ENCODE peak calls at places on chromosome 12, in eight cellular contexts. O is tibial artery, U is AG09319, V is lower leg skin, X is CD14-positive monocyte, P is lower lobe of right lung, G is LNCaP clone FGC, D is astrocyte of the cerebellum. Y is an unnamed sample.

GRCh38 chr12:94754653-94755052 is 104.3 kb upstream of the TMCC3 start:
- DNase-seq in O (no peak), U (no peak), V (no peak), X (no peak), P (no peak), G (no peak), D (no peak), Y (no peak)

GRCh38 chr12:81332054-81332453 is 254.2 kb downstream of the ACSS3 start:
- DNase-seq in O (no peak), U (no peak), V (no peak), X (no peak), P (no peak), G (no peak), D (no peak), Y (no peak)

GRCh38 chr12:128450810-128451209 is 183.8 kb downstream of the TMEM132C start:
- DNase-seq in O (no peak), U (no peak), V (no peak), X (no peak), P (no peak), G (no peak), D (no peak), Y (no peak)

GRCh38 chr12:84764006-84764405 is 148.6 kb downstream of the SLC6A15 start:
- DNase-seq in O (no peak), U (no peak), V (no peak), X (no peak), P (no peak), G (no peak), D (no peak), Y (no peak)

GRCh38 chr12:63206908-63207307 is 55.9 kb upstream of the AVPR1A start:
- DNase-seq in O (peak; percentile 28), U (no peak), V (peak; percentile 57), X (no peak), P (no peak), G (peak; percentile 81), D (no peak), Y (no peak)

GRCh38 chr12:124369901-124370378 is 75.0 kb downstream of the RFLNA start:
- DNase-seq in O (no peak), U (no peak), V (no peak), X (no peak), P (no peak), G (no peak), D (no peak), Y (no peak)

GRCh38 chr12:94589591-94590001 is 60.8 kb downstream of the TMCC3 start:
- DNase-seq in O (no peak), U (no peak), V (no peak), X (no peak), P (no peak), G (no peak), D (no peak), Y (no peak)

GRCh38 chr12:116381240-116381743 is 103.8 kb upstream of the MED13L start:
- DNase-seq in O (no peak), U (no peak), V (no peak), X (no peak), P (no peak), G (no peak), D (no peak), Y (no peak)

GRCh38 chr12:45232771-45233372 is 17.0 kb downstream of the ANO6 start:
- DNase-seq in O (peak; percentile 52), U (no peak), V (peak; percentile 60), X (no peak), P (no peak), G (no peak), D (peak; percentile 90), Y (no peak)

GRCh38 chr12:109731231-109731731 is 17.7 kb downstream of the FAM222A start:
- DNase-seq in O (no peak), U (no peak), V (no peak), X (peak; percentile 28), P (peak; percentile 20), G (no peak), D (no peak), Y (no peak)

GRCh38 chr12:29212682-29213397 is 63.8 kb downstream of the FAR2 start:
- DNase-seq in O (no peak), U (no peak), V (no peak), X (no peak), P (no peak), G (no peak), D (no peak), Y (no peak)

GRCh38 chr12:122282066-122282465 is 15.8 kb upstream of the VPS33A start:
- DNase-seq in O (no peak), U (peak; percentile 31), V (no peak), X (no peak), P (no peak), G (no peak), D (peak; percentile 61), Y (no peak)

GRCh38 chr12:57166971-57167371 is 19.6 kb upstream of the LRP1-AS start:
- DNase-seq in O (no peak), U (no peak), V (no peak), X (no peak), P (no peak), G (no peak), D (no peak), Y (no peak)

GRCh38 chr12:42759622-42760273 is 170.2 kb upstream of the PRICKLE1 start:
- DNase-seq in O (peak; percentile 84), U (peak; percentile 63), V (peak; percentile 75), X (no peak), P (no peak), G (peak; percentile 66), D (peak; percentile 85), Y (no peak)

GRCh38 chr12:27076930-27077329 is 5.4 kb downstream of the C12orf71 start:
- DNase-seq in O (no peak), U (no peak), V (no peak), X (no peak), P (no peak), G (no peak), D (no peak), Y (no peak)

GRCh38 chr12:95593266-95593871 is 42.1 kb upstream of the USP44 start:
- DNase-seq in O (no peak), U (no peak), V (no peak), X (no peak), P (no peak), G (no peak), D (no peak), Y (no peak)

GRCh38 chr12:48441122-48441521 is 31.2 kb upstream of the ANP32D start:
- DNase-seq in O (no peak), U (no peak), V (no peak), X (no peak), P (no peak), G (no peak), D (no peak), Y (no peak)

GRCh38 chr12:57227315-57228115 is 2.0 kb upstream of the SHMT2 start:
- DNase-seq in O (no peak), U (no peak), V (no peak), X (no peak), P (no peak), G (peak; percentile 65), D (no peak), Y (no peak)

GRCh38 chr12:32947203-32947795 is 50.7 kb upstream of the PKP2 start:
- DNase-seq in O (no peak), U (no peak), V (no peak), X (no peak), P (no peak), G (peak; percentile 23), D (peak; percentile 1), Y (no peak)
- TF ChIP-seq CTCF in O (no peak), U (no peak), V (no peak), X (no peak), P (peak; percentile 19), G (peak; percentile 62), D (no peak), Y (no peak)

GRCh38 chr12:98373019-98373554 is 142.3 kb upstream of the TMPO start:
- DNase-seq in O (no peak), U (no peak), V (no peak), X (no peak), P (no peak), G (no peak), D (peak; percentile 59), Y (no peak)
- TF ChIP-seq CTCF in O (no peak), U (peak; percentile 54), V (no peak), X (peak; percentile 39), P (peak; percentile 52), G (peak; percentile 83), D (peak; percentile 59), Y (no peak)

DNA sequence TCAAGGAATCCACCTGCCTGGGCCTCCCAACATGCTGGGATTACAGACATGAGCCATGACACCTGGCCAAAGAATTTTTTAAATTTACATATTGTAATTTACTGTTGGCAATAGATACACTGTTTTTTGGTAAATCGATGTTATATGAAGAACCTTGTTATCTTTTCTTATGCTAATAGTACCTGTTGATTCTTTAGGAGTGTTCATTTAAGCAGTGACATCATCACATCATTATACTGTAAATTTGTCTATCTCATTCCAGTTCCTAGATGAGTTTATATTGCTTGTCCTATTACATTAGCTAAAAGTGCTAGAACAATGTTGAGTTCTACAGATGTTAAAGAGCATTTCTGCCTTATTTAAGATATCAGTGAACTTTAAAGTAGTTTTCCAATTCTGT is 13.0 kb upstream of the TAS2R30 start:
- DNase-seq in O (no peak), U (no peak), V (no peak), X (no peak), P (no peak), G (no peak), D (no peak), Y (no peak)
- TF ChIP-seq CTCF in O (no peak), U (no peak), V (no peak), X (no peak), P (no peak), G (no peak), D (no peak), Y (no peak)

GRCh38 chr12:51837286-51837685 is 11.2 kb downstream of the FIGNL2 start:
- DNase-seq in O (no peak), U (no peak), V (no peak), X (no peak), P (no peak), G (no peak), D (no peak), Y (no peak)

GRCh38 chr12:51838762-51839161 is 9.8 kb downstream of the FIGNL2 start:
- DNase-seq in O (no peak), U (no peak), V (no peak), X (no peak), P (no peak), G (no peak), D (no peak), Y (no peak)

GRCh38 chr12:51840966-51841365 is 7.6 kb downstream of the FIGNL2 start:
- DNase-seq in O (no peak), U (no peak), V (no peak), X (no peak), P (no peak), G (no peak), D (no peak), Y (no peak)

GRCh38 chr12:51838036-51838435 is 10.5 kb downstream of the FIGNL2 start:
- DNase-seq in O (no peak), U (no peak), V (no peak), X (no peak), P (no peak), G (no peak), D (no peak), Y (no peak)

DNA sequence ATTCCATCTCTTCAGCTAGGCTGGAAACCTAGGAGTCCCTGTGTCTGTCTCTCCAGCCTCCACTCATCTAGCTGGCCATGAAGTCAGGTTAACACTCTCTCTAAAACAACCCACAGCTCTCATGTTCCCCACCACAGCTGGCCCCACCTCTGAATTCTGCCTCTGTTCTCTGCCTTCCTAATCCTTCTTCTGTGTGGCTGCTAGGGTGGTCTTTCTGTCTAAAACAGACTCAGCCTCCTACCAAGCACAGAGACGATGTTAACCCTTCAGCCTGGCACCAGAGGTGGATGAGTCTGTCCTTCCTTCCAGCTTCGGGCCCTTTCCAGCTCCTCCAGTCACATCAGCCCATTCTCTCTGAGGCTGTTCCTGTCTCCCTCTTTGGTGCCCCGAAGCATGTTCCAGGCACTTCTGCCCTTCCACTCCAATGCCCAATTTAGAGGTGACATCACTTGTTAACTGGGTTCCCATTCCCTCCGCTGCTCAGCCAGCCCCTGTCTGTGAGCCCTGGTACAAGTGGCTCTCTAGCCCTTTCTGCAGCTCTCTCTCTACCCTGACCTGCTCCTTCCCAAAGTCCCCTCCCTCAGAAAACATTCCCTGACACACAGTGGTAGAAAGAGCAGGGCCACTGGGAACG is 9.1 kb downstream of the FIGNL2 start:
- DNase-seq in O (no peak), U (no peak), V (no peak), X (no peak), P (no peak), G (no peak), D (no peak), Y (no peak)
- TF ChIP-seq CTCF in O (no peak), U (no peak), V (no peak), X (no peak), P (no peak), G (no peak), D (no peak), Y (no peak)

Y was measured in omental fat pad.